ENCODE peak calls at places on chromosomes 6 and 20, in four cellular contexts. D, M, I and Y are unnamed samples.
A peak's percentile ranks its signal among the peaks of the same experiment; 100 is the strongest.

GRCh38 chr6:38432479-38432878 is 207.2 kb downstream of the BTBD9 start:
- DNase-seq in D (no peak), M (no peak), I (no peak), Y (no peak)

GRCh38 chr6:134724653-134725340 is 225.1 kb downstream of the ALDH8A1 start:
- DNase-seq in D (no peak), M (no peak), I (no peak), Y (no peak)

GRCh38 chr20:63312690-63313348 is 19.8 kb downstream of the COL20A1 start:
- DNase-seq in D (no peak), M (no peak), I (no peak), Y (peak; percentile 66)

GRCh38 chr20:62011938-62012534 is 53.6 kb downstream of the TAF4 start:
- DNase-seq in D (no peak), M (no peak), I (no peak), Y (no peak)

GRCh38 chr6:31139599-31139998 is 733 bp upstream of the PSORS1C2 start:
- DNase-seq in D (no peak), M (no peak), I (no peak), Y (no peak)

GRCh38 chr6:158815915-158816314 is 3.3 kb downstream of the EZR start:
- DNase-seq in D (no peak), M (no peak), I (no peak), Y (no peak)

GRCh38 chr6:11532097-11532496 is 5.5 kb upstream of the TMEM170B start:
- DNase-seq in D (no peak), M (no peak), I (no peak), Y (no peak)

GRCh38 chr6:40425192-40425919 is 161.8 kb downstream of the LRFN2 start:
- DNase-seq in D (no peak), M (no peak), I (no peak), Y (no peak)

GRCh38 chr6:80480478-80481157 is 374.1 kb downstream of the BCKDHB start:
- DNase-seq in D (no peak), M (no peak), I (no peak), Y (no peak)

GRCh38 chr6:28489366-28490190 is 26.0 kb downstream of the GPX6 start:
- DNase-seq in D (peak; percentile 72), M (peak; percentile 50), I (no peak), Y (no peak)

GRCh38 chr20:50249447-50250388 is 59.1 kb downstream of the CEBPB start:
- DNase-seq in D (no peak), M (no peak), I (no peak), Y (no peak)

GRCh38 chr6:36204068-36204753 is 7.7 kb downstream of the BRPF3 start:
- DNase-seq in D (no peak), M (peak; percentile 75), I (no peak), Y (no peak)

GRCh38 chr6:114227944-114228343 is 114.9 kb downstream of the HS3ST5 start:
- DNase-seq in D (no peak), M (no peak), I (no peak), Y (no peak)

GRCh38 chr6:21856844-21857243 is 263.3 kb downstream of the SOX4 start:
- DNase-seq in D (no peak), M (no peak), I (no peak), Y (no peak)

GRCh38 chr6:2528156-2528555 is 222.6 kb downstream of the MYLK4 start:
- DNase-seq in D (no peak), M (no peak), I (no peak), Y (no peak)

GRCh38 chr6:138107078-138107751 is at the start of gene PERP:
- DNase-seq in D (peak; percentile 67), M (peak; percentile 64), I (peak; percentile 37), Y (peak; percentile 54)

GRCh38 chr20:768426-768978 is at the start of gene SLC52A3:
- DNase-seq in D (peak; percentile 31), M (no peak), I (no peak), Y (peak; percentile 29)

GRCh38 chr6:10389739-10390494 is 25.0 kb downstream of the TFAP2A start:
- DNase-seq in D (no peak), M (no peak), I (no peak), Y (no peak)

GRCh38 chr20:48656661-48657211 is 171.1 kb downstream of the PREX1 start:
- DNase-seq in D (peak; percentile 68), M (no peak), I (no peak), Y (peak; percentile 70)

GRCh38 chr6:149917679-149918078 is 5.2 kb downstream of the RAET1G start:
- DNase-seq in D (no peak), M (peak; percentile 3), I (no peak), Y (no peak)

GRCh38 chr20:56604690-56605089 is 24.4 kb upstream of the TFAP2C start:
- DNase-seq in D (no peak), M (no peak), I (no peak), Y (no peak)

GRCh38 chr6:35228483-35228882 is 14.7 kb downstream of the SCUBE3 start:
- DNase-seq in D (no peak), M (no peak), I (no peak), Y (no peak)

GRCh38 chr6:146813554-146813953 is 214.8 kb downstream of the ADGB start:
- DNase-seq in D (no peak), M (no peak), I (no peak), Y (no peak)

GRCh38 chr20:16747291-16747811 is 807 bp upstream of the OTOR start:
- DNase-seq in D (no peak), M (no peak), I (no peak), Y (no peak)

GRCh38 chr6:24721461-24722215 is 2.7 kb upstream of the C6orf62 start:
- DNase-seq in D (no peak), M (peak; percentile 89), I (no peak), Y (peak; percentile 60)

GRCh38 chr6:166667886-166668620 is 41.0 kb upstream of the RPS6KA2 start:
- DNase-seq in D (no peak), M (no peak), I (no peak), Y (no peak)